ENCODE peak calls at places on chromosomes 7 and 10, in four cellular contexts. P is WTC11, C is K562, M is GM12878. B is an unnamed sample.

GRCh38 chr10:47137311-47137851 is 162.6 kb upstream of the GDF10 start:
- DNase-seq in P (no peak), C (no peak), M (no peak), B (no peak)

GRCh38 chr7:31340603-31341002 is at the start of gene NEUROD6:
- DNase-seq in P (no peak), C (no peak), M (no peak), B (no peak)

GRCh38 chr7:143388051-143388450 is 6.9 kb downstream of the ZYX start:
- DNase-seq in P (no peak), C (peak), M (no peak), B (no peak)

GRCh38 chr10:6625428-6625827 is 45.4 kb upstream of the PRKCQ start:
- DNase-seq in P (no peak), C (no peak), M (no peak), B (no peak)

GRCh38 chr7:107660381-107661080 is at the start of gene SLC26A4:
- DNase-seq in P (peak), C (no peak), M (no peak), B (no peak)

GRCh38 chr10:22997102-22997501 is 69.2 kb downstream of the ARMC3 start:
- DNase-seq in P (peak), C (peak), M (no peak), B (no peak)

GRCh38 chr7:32316831-32317230 is 173.3 kb downstream of the LSM5 start:
- DNase-seq in P (no peak), C (no peak), M (no peak), B (no peak)

GRCh38 chr10:124527996-124528395 is 66.4 kb downstream of the LHPP start:
- DNase-seq in P (no peak), C (no peak), M (no peak), B (no peak)

GRCh38 chr7:2151801-2152612 is 80.7 kb downstream of the MAD1L1 start:
- DNase-seq in P (no peak), C (no peak), M (no peak), B (no peak)

GRCh38 chr7:52854681-52855080 is 180.8 kb upstream of the POM121L12 start:
- DNase-seq in P (no peak), C (no peak), M (no peak), B (no peak)

GRCh38 chr7:123789200-123789784 is 40.5 kb upstream of the WASL start:
- DNase-seq in P (no peak), C (no peak), M (no peak), B (no peak)

GRCh38 chr7:2488272-2488645 is 12.1 kb upstream of the GRIFIN start:
- DNase-seq in P (no peak), C (no peak), M (no peak), B (no peak)

GRCh38 chr7:51139796-51140195 is 176.8 kb downstream of the COBL start:
- DNase-seq in P (no peak), C (no peak), M (no peak), B (no peak)

GRCh38 chr10:132421377-132422168 is 24.6 kb downstream of the PWWP2B start:
- DNase-seq in P (no peak), C (peak), M (no peak), B (peak)

GRCh38 chr7:44046321-44047061 is 2.0 kb downstream of the DBNL start:
- DNase-seq in P (no peak), C (no peak), M (peak), B (no peak)

GRCh38 chr7:116674508-116675173 is 2.6 kb downstream of the MET start:
- DNase-seq in P (no peak), C (no peak), M (no peak), B (no peak)

GRCh38 chr7:78427209-78427608 is 628.6 kb downstream of the PHTF2 start:
- DNase-seq in P (no peak), C (no peak), M (no peak), B (no peak)

GRCh38 chr10:1358860-1359598 is 302.8 kb downstream of the WDR37 start:
- DNase-seq in P (no peak), C (no peak), M (no peak), B (no peak)

GRCh38 chr10:80498833-80499671 is 38.6 kb upstream of the SH2D4B start:
- DNase-seq in P (no peak), C (no peak), M (no peak), B (peak)

GRCh38 chr10:110546499-110547105 is 20.9 kb upstream of the SMC3 start:
- DNase-seq in P (no peak), C (no peak), M (no peak), B (no peak)

GRCh38 chr10:17562572-17562971 is 54.6 kb downstream of the HACD1 start:
- DNase-seq in P (no peak), C (no peak), M (no peak), B (no peak)

GRCh38 chr10:100186813-100187212 is 984 bp upstream of the ERLIN1 start:
- DNase-seq in P (peak), C (peak), M (no peak), B (no peak)

GRCh38 chr10:71757450-71757918 is 15.8 kb downstream of the VSIR start:
- DNase-seq in P (no peak), C (no peak), M (no peak), B (no peak)

GRCh38 chr7:2735744-2736143 is 47.7 kb downstream of the AMZ1 start:
- DNase-seq in P (peak), C (no peak), M (no peak), B (no peak)

GRCh38 chr10:47309403-47310089 is 9.5 kb downstream of the GDF10 start:
- DNase-seq in P (peak), C (peak), M (no peak), B (no peak)

GRCh38 chr7:108211382-108212201 is 81.4 kb upstream of the LAMB4 start:
- DNase-seq in P (peak), C (peak), M (peak), B (peak)

GRCh38 chr10:5291501-5292195 is 73.1 kb upstream of the UCN3 start:
- DNase-seq in P (no peak), C (peak), M (no peak), B (peak)

GRCh38 chr10:7718685-7719084 is 15.6 kb downstream of the ITIH2 start:
- DNase-seq in P (no peak), C (no peak), M (no peak), B (no peak)

GRCh38 chr10:123200510-123200909 is 46.3 kb downstream of the BUB3 start:
- DNase-seq in P (no peak), C (no peak), M (no peak), B (no peak)

GRCh38 chr7:141126107-141126506 is 52.2 kb downstream of the TMEM178B start:
- DNase-seq in P (no peak), C (no peak), M (no peak), B (no peak)

GRCh38 chr7:54967384-54967783 is 51.4 kb upstream of the EGFR start:
- DNase-seq in P (no peak), C (no peak), M (no peak), B (peak)

GRCh38 chr10:47366731-47367460 is 17.2 kb downstream of the ZNF488 start:
- DNase-seq in P (no peak), C (no peak), M (no peak), B (no peak)

GRCh38 chr10:105742184-105742583 is 1101.1 kb downstream of the SORCS3 start:
- DNase-seq in P (no peak), C (no peak), M (no peak), B (no peak)

GRCh38 chr7:107754642-107755041 is 10.7 kb downstream of the CBLL1 start:
- DNase-seq in P (no peak), C (no peak), M (no peak), B (no peak)

GRCh38 chr10:117503170-117503885 is 39.2 kb upstream of the EMX2 start:
- DNase-seq in P (no peak), C (no peak), M (no peak), B (no peak)

GRCh38 chr7:84219310-84219709 is 24.7 kb upstream of the SEMA3A start:
- DNase-seq in P (no peak), C (no peak), M (no peak), B (no peak)

GRCh38 chr7:32030904-32031692 is 39.1 kb downstream of the PDE1C start:
- DNase-seq in P (no peak), C (no peak), M (no peak), B (no peak)

GRCh38 chr10:44395396-44395795 is 10.5 kb upstream of the CXCL12 start:
- DNase-seq in P (no peak), C (no peak), M (no peak), B (no peak)

GRCh38 chr7:115410972-115411686 is 489.2 kb downstream of the MDFIC start:
- DNase-seq in P (no peak), C (no peak), M (no peak), B (no peak)
- TF ChIP-seq TCF7 in P (no peak), C (no peak), M (no peak), B (no peak)

GRCh38 chr10:28489201-28489600 is 43.7 kb upstream of the WAC start:
- DNase-seq in P (no peak), C (no peak), M (no peak), B (no peak)

GRCh38 chr10:28495084-28495483 is 37.8 kb upstream of the WAC start:
- DNase-seq in P (no peak), C (no peak), M (no peak), B (no peak)

GRCh38 chr10:28492093-28492492 is 40.8 kb upstream of the WAC start:
- DNase-seq in P (no peak), C (no peak), M (no peak), B (no peak)

GRCh38 chr10:28494420-28494819 is 38.5 kb upstream of the WAC start:
- DNase-seq in P (no peak), C (peak), M (no peak), B (no peak)

GRCh38 chr10:28492556-28492955 is 40.4 kb upstream of the WAC start:
- DNase-seq in P (no peak), C (no peak), M (no peak), B (no peak)
- TF ChIP-seq TCF7 in P (no peak), C (no peak), M (no peak), B (no peak)

GRCh38 chr10:103653581-103654020 is 160.1 kb downstream of the NEURL1 start:
- DNase-seq in P (no peak), C (no peak), M (no peak), B (no peak)
- TF ChIP-seq TCF7 in P (no peak), C (no peak), M (no peak), B (no peak)

GRCh38 chr10:33341638-33342037 is 7.2 kb upstream of the NRP1 start:
- DNase-seq in P (no peak), C (no peak), M (no peak), B (no peak)
- TF ChIP-seq TCF7 in P (no peak), C (no peak), M (no peak), B (no peak)

B was measured in HepG2.